ENCODE peak calls at places on chromosomes 5 and 9, in seven cellular contexts. S is HCT116, T is adipocyte, U is PC-3, C is neural progenitor cell, J is mesenchymal stem cell, D is IMR-90. R is an unnamed sample. For H3K9me3, the result is how much of the 10 kb centered on the place peaks cover.

GRCh38 chr5:142151436-142152382 is 43.1 kb downstream of the NDFIP1 start:
- DNase-seq in S (peak), T (peak), U (peak), C (peak), J (peak), D (peak), R (peak)

GRCh38 chr5:55903121-55903701 is 52.1 kb downstream of the IL31RA start:
- DNase-seq in S (no peak), T (no peak), U (no peak), C (no peak), J (peak), D (peak), R (no peak)

GRCh38 chr5:107806705-107807104 is 136.0 kb upstream of the EFNA5 start:
- DNase-seq in S (peak), T (peak), U (peak), C (no peak), J (peak), D (peak), R (no peak)

GRCh38 chr5:73438897-73439470 is 9.6 kb downstream of the FOXD1 start:
- DNase-seq in S (no peak), T (no peak), U (no peak), C (no peak), J (no peak), D (no peak), R (no peak)

GRCh38 chr5:115977988-115978387 is 15.7 kb downstream of the LVRN start:
- DNase-seq in S (no peak), T (peak), U (peak), C (no peak), J (peak), D (peak), R (no peak)

GRCh38 chr5:127307868-127308267 is 17.3 kb downstream of the MEGF10 start:
- DNase-seq in S (no peak), T (no peak), U (no peak), C (peak), J (no peak), D (no peak), R (no peak)

GRCh38 chr9:86649913-86650312 is 295.7 kb upstream of the TUT7 start:
- DNase-seq in S (no peak), T (no peak), U (no peak), C (no peak), J (no peak), D (no peak), R (no peak)

GRCh38 chr5:177310757-177311173 is 933 bp downstream of the MXD3 start:
- DNase-seq in S (no peak), T (no peak), U (peak), C (peak), J (peak), D (peak), R (peak)

GRCh38 chr5:107516452-107517184 is 154.1 kb downstream of the EFNA5 start:
- DNase-seq in S (no peak), T (peak), U (no peak), C (no peak), J (peak), D (peak), R (no peak)

GRCh38 chr9:93959739-93960154 is 4.6 kb upstream of the BARX1 start:
- DNase-seq in S (no peak), T (no peak), U (no peak), C (no peak), J (no peak), D (no peak), R (no peak)

GRCh38 chr9:98457696-98458370 is 202.4 kb upstream of the TBC1D2 start:
- DNase-seq in S (no peak), T (no peak), U (no peak), C (no peak), J (peak), D (peak), R (no peak)

DNA sequence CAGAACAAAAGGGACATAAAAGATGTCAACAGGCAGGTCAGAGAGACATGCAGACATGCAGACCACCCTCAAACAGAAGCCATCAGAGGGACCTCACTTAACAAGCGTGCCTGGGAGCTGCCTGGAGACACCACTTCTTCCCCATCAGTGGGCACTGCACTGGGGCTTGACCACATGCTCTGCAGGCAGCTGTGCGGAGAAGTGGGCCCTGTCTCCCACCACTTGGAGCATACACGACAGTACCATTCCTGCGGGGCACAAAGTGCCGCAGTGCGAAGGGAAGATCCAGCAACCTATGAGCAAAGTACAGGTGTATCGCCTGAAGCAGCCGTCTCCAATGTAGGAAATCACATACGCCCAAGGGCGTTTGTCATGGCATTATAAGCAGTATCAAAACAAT is 150.5 kb upstream of the FOXD4L5 start:
- DNase-seq in S (no peak), T (no peak), U (no peak), C (no peak), J (no peak), D (no peak), R (no peak)
- H3K9me3 ChIP-seq in S (under half), T (under half), U (under half), C (under half), J (under half), D (under half), R (half or more)

GRCh38 chr5:33337621-33337960 is 103.2 kb upstream of the TARS1 start:
- DNase-seq in S (no peak), T (no peak), U (no peak), C (no peak), J (no peak), D (no peak), R (no peak)
- H3K9ac ChIP-seq in S (no peak), T (peak), U (no peak), C (no peak), J (no peak), D (no peak), R (no peak)

DNA sequence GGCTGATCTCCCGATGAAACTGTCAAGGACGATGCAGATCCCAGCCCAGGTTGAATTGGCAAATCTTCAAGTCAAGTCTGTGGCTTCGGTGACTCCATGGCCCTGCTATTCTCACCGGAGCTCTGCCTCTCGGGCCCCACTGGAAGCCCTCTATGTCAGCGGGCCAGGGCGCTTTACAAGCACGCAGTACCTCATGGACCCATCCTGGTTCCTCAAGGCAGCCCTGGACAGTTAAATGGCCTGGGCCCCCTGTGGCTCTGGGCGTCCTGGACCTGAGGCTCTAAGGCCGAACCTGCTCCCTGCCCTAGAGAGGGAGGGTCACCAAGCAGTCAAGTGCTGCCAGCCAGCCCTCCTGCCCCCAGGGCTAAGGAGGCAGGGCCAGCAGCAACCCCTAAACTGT is 45.3 kb downstream of the STC2 start:
- DNase-seq in S (no peak), T (no peak), U (no peak), C (no peak), J (no peak), D (no peak), R (no peak)
- H3K4me3 ChIP-seq in S (no peak), T (no peak), U (no peak), C (no peak), J (no peak), D (no peak), R (no peak)

GRCh38 chr9:40927260-40927631 is 201.2 kb downstream of the FOXD4L6 start:
- DNase-seq in S (no peak), T (no peak), U (no peak), C (no peak), J (no peak), D (no peak), R (peak)

GRCh38 chr9:40928803-40929487 is 199.5 kb downstream of the FOXD4L6 start:
- DNase-seq in S (no peak), T (no peak), U (no peak), C (no peak), J (no peak), D (no peak), R (peak)

GRCh38 chr9:40925149-40925548 is 203.3 kb downstream of the FOXD4L6 start:
- DNase-seq in S (no peak), T (no peak), U (no peak), C (no peak), J (no peak), D (no peak), R (peak)

GRCh38 chr9:40927851-40928802 is 200.4 kb downstream of the FOXD4L6 start:
- DNase-seq in S (no peak), T (no peak), U (no peak), C (no peak), J (no peak), D (no peak), R (peak)

DNA sequence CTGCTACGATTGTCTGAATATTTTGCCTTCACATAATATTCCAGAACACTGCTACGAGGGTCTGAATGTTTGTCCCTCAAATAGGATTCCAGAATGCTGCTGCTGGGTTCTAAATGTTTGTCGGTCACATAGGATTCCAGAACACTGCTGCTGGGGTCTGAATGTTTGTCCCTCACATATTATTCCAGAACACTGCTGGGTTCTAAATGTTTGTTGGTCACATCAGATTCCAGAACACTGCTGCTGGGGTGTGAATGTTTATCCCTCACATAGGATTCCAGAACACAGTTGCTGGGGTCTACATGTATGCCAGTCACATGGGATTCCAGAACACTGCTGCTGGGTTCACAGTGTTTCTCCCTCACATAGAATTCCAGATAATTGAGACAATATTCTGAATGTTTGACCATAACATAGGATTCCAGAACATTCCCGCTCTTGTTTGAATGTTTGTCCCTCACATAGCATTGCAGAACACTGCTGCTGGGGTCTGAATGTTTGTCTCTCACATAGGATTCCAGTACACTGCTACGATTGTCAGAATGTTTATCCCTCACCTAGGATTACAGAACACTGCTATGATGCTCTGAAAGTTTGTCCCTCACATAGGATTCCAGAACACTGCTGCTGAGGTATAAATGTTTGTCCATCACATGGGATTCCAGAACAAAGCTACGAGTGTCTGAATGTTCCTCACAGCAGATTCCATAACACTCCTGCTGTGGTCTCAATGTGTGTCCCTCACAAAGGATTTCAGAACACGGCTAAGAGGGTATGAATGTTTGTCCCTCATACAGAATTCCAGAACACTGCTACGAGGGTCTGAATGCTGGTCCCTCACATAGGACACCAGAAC is 201.8 kb downstream of the FOXD4L6 start:
- DNase-seq in S (no peak), T (no peak), U (no peak), C (no peak), J (no peak), D (no peak), R (peak)
- H3K9me3 ChIP-seq in S (under half), T (half or more), U (under half), C (under half), J (half or more), D (half or more), R (half or more)

GRCh38 chr5:96567188-96567587 is 95.0 kb upstream of the CAST start:
- DNase-seq in S (no peak), T (no peak), U (peak), C (no peak), J (peak), D (peak), R (no peak)
- H3K9ac ChIP-seq in S (no peak), T (no peak), U (no peak), C (no peak), J (no peak), D (no peak), R (no peak)

GRCh38 chr9:109317979-109318671 is 2.7 kb downstream of the EPB41L4B start:
- DNase-seq in S (no peak), T (no peak), U (peak), C (peak), J (no peak), D (no peak), R (peak)
- H3K4me3 ChIP-seq in S (no peak), T (no peak), U (peak), C (peak), J (no peak), D (no peak), R (no peak)

DNA sequence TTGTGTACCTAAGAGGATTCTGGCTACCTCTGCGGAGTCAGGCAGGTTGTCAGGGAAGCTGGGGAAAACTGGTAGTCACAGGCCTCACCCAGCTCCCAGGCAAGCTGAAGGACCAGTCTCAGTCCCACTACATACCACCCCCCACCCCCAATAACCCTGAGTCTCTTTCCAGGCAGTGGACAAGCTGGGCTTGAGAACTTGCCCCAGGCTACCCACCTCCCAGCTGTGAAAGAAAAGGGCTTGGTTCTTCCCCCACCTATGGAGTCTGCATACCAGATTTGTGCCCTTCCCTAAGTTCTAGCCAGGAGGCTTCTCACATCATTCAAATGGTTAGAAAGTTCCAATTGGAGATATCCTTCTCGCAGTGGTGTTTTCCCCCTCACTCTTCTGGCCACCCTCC is 1678.8 kb downstream of the MAT2B start:
- DNase-seq in S (no peak), T (no peak), U (no peak), C (no peak), J (no peak), D (no peak), R (no peak)
- H3K9me3 ChIP-seq in S (under half), T (under half), U (under half), C (under half), J (under half), D (under half), R (under half)

GRCh38 chr5:132263548-132264261 is 6.2 kb downstream of the PDLIM4 start:
- DNase-seq in S (no peak), T (peak), U (peak), C (no peak), J (peak), D (peak), R (peak)
- H3K9ac ChIP-seq in S (no peak), T (no peak), U (no peak), C (no peak), J (peak), D (no peak), R (no peak)

GRCh38 chr5:150081541-150082283 is 4.6 kb downstream of the CSF1R start:
- DNase-seq in S (no peak), T (no peak), U (no peak), C (peak), J (no peak), D (peak), R (peak)
- H3K4me3 ChIP-seq in S (no peak), T (no peak), U (no peak), C (no peak), J (no peak), D (no peak), R (no peak)

R was measured in endodermal cell.